ENCODE peak calls at places on chromosomes 3 and 15, in ten cellular contexts. A is CD8-positive, alpha-beta T cell; I is esophagus squamous epithelium; U is islet precursor cell; K is caudate nucleus; H is NCI-H345; X is stimulated activated naive CD8-positive, alpha-beta T cell treated with anti-CD3 and anti-CD28 coated beads, Interleukin-15, Interleukin-2, amounts not matched to agents 100 U/mL and 50 U/mL, for 24 hours; V is NCI-H446 treated with DMSO at 0.1 percent for 48 hours; D is H9; J is tibial artery. Z is an unnamed sample.

GRCh38 chr3:161420746-161421145 is 49.4 kb upstream of the SPTSSB start:
- DNase-seq in A (no peak), J (no peak), K (no peak), I (no peak), U (peak), V (no peak), H (peak), X (no peak), D (peak), Z (no peak)

GRCh38 chr3:53729130-53729529 is 117.1 kb downstream of the CHDH start:
- DNase-seq in K (no peak), J (no peak), A (no peak), D (no peak), I (no peak), X (no peak), U (no peak), H (no peak), V (no peak), Z (no peak)

GRCh38 chr3:195039180-195039843 is 231.6 kb downstream of the XXYLT1 start:
- DNase-seq in J (no peak), X (no peak), U (peak), A (no peak), I (no peak), K (no peak), H (peak), V (no peak), D (peak), Z (no peak)

GRCh38 chr3:192957441-192957951 is 39.8 kb upstream of the MB21D2 start:
- DNase-seq in D (no peak), A (no peak), J (peak), I (no peak), K (no peak), V (peak), X (peak), U (no peak), H (no peak), Z (peak)

GRCh38 chr15:66043264-66043663 is 174.0 kb downstream of the RAB11A start:
- DNase-seq in U (no peak), D (no peak), X (no peak), J (no peak), V (peak), H (no peak), A (no peak), I (no peak), K (no peak), Z (no peak)

GRCh38 chr3:190265795-190266194 is 56.5 kb downstream of the CLDN1 start:
- DNase-seq in J (no peak), U (peak), X (no peak), V (no peak), I (no peak), H (no peak), K (no peak), D (no peak), A (no peak), Z (no peak)

GRCh38 chr3:107662109-107662477 is 139.3 kb downstream of the BBX start:
- DNase-seq in J (peak), D (no peak), I (no peak), A (no peak), V (no peak), H (no peak), X (no peak), K (no peak), U (no peak), Z (peak)

GRCh38 chr3:115741650-115742049 is 118.3 kb downstream of the GAP43 start:
- DNase-seq in V (no peak), D (no peak), I (no peak), A (no peak), K (no peak), J (no peak), H (no peak), X (no peak), U (no peak), Z (no peak)

GRCh38 chr3:167736264-167736787 is 805 bp downstream of the SERPINI1 start:
- DNase-seq in H (no peak), X (no peak), I (no peak), J (no peak), U (no peak), D (no peak), K (no peak), A (no peak), V (no peak), Z (no peak)

GRCh38 chr3:184388164-184388935 is 8.5 kb downstream of the CHRD start:
- DNase-seq in I (no peak), U (no peak), V (no peak), X (no peak), J (no peak), K (no peak), D (no peak), A (no peak), H (no peak), Z (no peak)

GRCh38 chr15:71725215-71725955 is 85.0 kb upstream of the NR2E3 start:
- DNase-seq in I (no peak), X (no peak), U (no peak), D (no peak), V (no peak), A (no peak), H (no peak), J (no peak), K (no peak), Z (no peak)

GRCh38 chr3:42749753-42750231 is 23.3 kb downstream of the CCDC13 start:
- DNase-seq in K (no peak), J (peak), V (no peak), U (peak), H (no peak), I (no peak), X (no peak), D (peak), A (no peak), Z (no peak)

GRCh38 chr3:36894924-36895323 is 49.9 kb downstream of the TRANK1 start:
- DNase-seq in X (no peak), K (no peak), J (no peak), I (no peak), A (no peak), U (no peak), V (no peak), D (no peak), H (no peak), Z (no peak)

GRCh38 chr3:171442184-171442583 is 18.0 kb downstream of the TNIK start:
- DNase-seq in U (no peak), V (no peak), J (no peak), D (no peak), K (no peak), H (no peak), I (no peak), X (no peak), A (no peak), Z (no peak)

GRCh38 chr3:54988302-54989022 is 60.6 kb upstream of the LRTM1 start:
- DNase-seq in U (peak), X (no peak), H (no peak), V (no peak), A (no peak), J (peak), I (no peak), D (no peak), K (no peak), Z (no peak)

GRCh38 chr3:171323934-171324535 is 136.2 kb downstream of the TNIK start:
- DNase-seq in I (no peak), A (no peak), K (no peak), D (no peak), J (no peak), V (peak), H (no peak), U (no peak), X (no peak), Z (no peak)

GRCh38 chr3:58052373-58053273 is 44.4 kb downstream of the FLNB start:
- DNase-seq in V (no peak), K (no peak), U (peak), I (peak), X (peak), H (no peak), A (no peak), D (no peak), J (peak), Z (peak)

GRCh38 chr15:48647963-48648362 is 2.5 kb upstream of the FBN1 start:
- DNase-seq in K (no peak), H (no peak), I (no peak), X (no peak), U (peak), V (no peak), J (no peak), A (no peak), D (peak), Z (no peak)

GRCh38 chr3:184155644-184156521 is 706 bp downstream of the DVL3 start:
- DNase-seq in J (no peak), A (no peak), I (no peak), U (peak), X (peak), V (no peak), K (no peak), H (peak), D (peak), Z (no peak)

Z was measured in right cardiac atrium.